ENCODE peak calls at places on chromosomes 2 and 18, in nine cellular contexts. H, R, V, I, K, E, Y, J and B are unnamed samples.

GRCh38 chr2:179428659-179429058 is 164.0 kb upstream of the SESTD1 start:
- DNase-seq in H (no peak), R (no peak), V (no peak), I (no peak), K (no peak), E (no peak), Y (no peak), J (no peak), B (no peak)

GRCh38 chr2:181106789-181107418 is 126.5 kb downstream of the UBE2E3 start:
- DNase-seq in H (no peak), R (no peak), V (no peak), I (peak; percentile 73), K (peak; percentile 7), E (no peak), Y (no peak), J (no peak), B (no peak)

GRCh38 chr2:205463626-205464025 is 218.7 kb upstream of the NRP2 start:
- DNase-seq in H (no peak), R (no peak), V (no peak), I (no peak), K (no peak), E (no peak), Y (no peak), J (no peak), B (no peak)

GRCh38 chr18:13267517-13267916 is 49.0 kb downstream of the LDLRAD4 start:
- DNase-seq in H (no peak), R (no peak), V (no peak), I (no peak), K (no peak), E (no peak), Y (no peak), J (no peak), B (no peak)

GRCh38 chr2:97718051-97718882 is 4.9 kb downstream of the ZAP70 start:
- DNase-seq in H (no peak), R (peak; percentile 58), V (no peak), I (no peak), K (no peak), E (no peak), Y (peak; percentile 39), J (peak; percentile 49), B (peak; percentile 25)

GRCh38 chr18:58392336-58393000 is 236.4 kb downstream of the ALPK2 start:
- DNase-seq in H (peak; percentile 7), R (no peak), V (no peak), I (no peak), K (no peak), E (no peak), Y (no peak), J (no peak), B (no peak)

GRCh38 chr18:44834867-44835469 is 154.3 kb downstream of the SETBP1 start:
- DNase-seq in H (no peak), R (no peak), V (no peak), I (no peak), K (no peak), E (no peak), Y (no peak), J (no peak), B (no peak)

GRCh38 chr2:62116983-62117382 is 78.9 kb upstream of the B3GNT2 start:
- DNase-seq in H (no peak), R (no peak), V (no peak), I (no peak), K (no peak), E (no peak), Y (no peak), J (no peak), B (no peak)

GRCh38 chr2:172113617-172114016 is 10.9 kb upstream of the DLX2 start:
- DNase-seq in H (no peak), R (no peak), V (no peak), I (no peak), K (no peak), E (peak; percentile 60), Y (no peak), J (no peak), B (no peak)
- TF ChIP-seq CTCF in H (no peak), R (no peak), V (peak; percentile 21), I (peak; percentile 67), K (peak; percentile 52), E (peak; percentile 81), Y (no peak), J (peak; percentile 16), B (peak; percentile 48)

GRCh38 chr2:219386532-219387280 is 1.0 kb downstream of the DNPEP start:
- DNase-seq in H (peak; percentile 32), R (no peak), V (no peak), I (no peak), K (no peak), E (no peak), Y (no peak), J (no peak), B (no peak)

GRCh38 chr2:219385958-219386520 is 1.7 kb downstream of the DNPEP start:
- DNase-seq in H (peak; percentile 38), R (no peak), V (no peak), I (no peak), K (no peak), E (no peak), Y (no peak), J (peak; percentile 41), B (no peak)

GRCh38 chr2:219388845-219389156 is 1.1 kb upstream of the DNPEP start:
- DNase-seq in H (no peak), R (no peak), V (no peak), I (no peak), K (no peak), E (no peak), Y (no peak), J (no peak), B (no peak)

GRCh38 chr2:219388127-219388844 is 574 bp upstream of the DNPEP start:
- DNase-seq in H (peak; percentile 99), R (peak; percentile 99), V (peak; percentile 98), I (peak; percentile 90), K (peak; percentile 76), E (peak; percentile 87), Y (peak; percentile 99), J (peak; percentile 100), B (peak; percentile 99)

DNA sequence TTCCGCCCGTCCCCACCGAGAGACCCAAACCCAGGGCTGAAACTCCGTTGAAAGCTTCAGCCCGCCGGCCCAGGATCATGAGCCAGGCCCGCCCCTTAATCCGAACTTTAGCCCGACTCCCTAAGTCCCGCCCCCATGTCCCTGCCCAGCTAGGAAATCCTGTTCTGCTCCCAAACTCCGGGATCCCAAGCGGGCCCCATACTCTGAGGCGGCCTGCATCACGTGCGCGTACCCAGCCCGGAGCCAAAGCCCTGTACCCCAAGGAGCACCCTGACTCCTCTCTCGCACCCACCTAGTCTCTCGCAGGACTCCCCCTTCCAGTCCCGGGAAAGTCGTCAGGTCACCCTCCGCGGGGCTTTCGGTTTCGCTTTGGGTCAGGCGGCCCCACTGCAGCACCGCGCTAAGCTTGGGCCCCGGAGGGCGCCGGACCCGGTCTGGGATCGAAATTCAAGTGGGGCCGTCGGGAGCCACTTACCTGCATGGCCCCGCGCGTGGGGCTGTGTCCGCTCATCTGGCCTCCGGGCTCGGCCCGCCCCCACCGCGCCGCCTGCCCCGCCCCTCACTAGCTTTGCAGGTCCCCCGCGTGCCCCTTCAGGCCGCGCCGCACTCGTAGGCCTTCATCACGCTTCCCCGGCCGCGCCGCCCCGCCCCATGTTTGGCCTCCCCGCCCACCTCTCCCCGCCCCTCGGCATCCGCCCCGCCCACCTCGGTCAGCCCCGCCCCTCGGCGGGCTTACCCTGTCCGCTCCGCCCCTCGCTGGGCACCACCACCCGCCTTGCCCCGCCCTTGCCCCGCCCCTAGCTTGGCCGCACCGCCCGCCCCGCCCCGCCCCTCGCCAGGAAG is at the start of gene DNPEP:
- DNase-seq in H (peak; percentile 96), R (peak; percentile 86), V (peak; percentile 83), I (peak; percentile 73), K (peak; percentile 76), E (peak; percentile 86), Y (peak; percentile 95), J (peak; percentile 99), B (peak; percentile 98)
- TF ChIP-seq POLR2A in H (peak; percentile 35), R (peak; percentile 77), V (peak; percentile 71), I (no peak), K (peak; percentile 17), E (peak; percentile 52), Y (no peak), J (no peak), B (peak; percentile 42)

DNA sequence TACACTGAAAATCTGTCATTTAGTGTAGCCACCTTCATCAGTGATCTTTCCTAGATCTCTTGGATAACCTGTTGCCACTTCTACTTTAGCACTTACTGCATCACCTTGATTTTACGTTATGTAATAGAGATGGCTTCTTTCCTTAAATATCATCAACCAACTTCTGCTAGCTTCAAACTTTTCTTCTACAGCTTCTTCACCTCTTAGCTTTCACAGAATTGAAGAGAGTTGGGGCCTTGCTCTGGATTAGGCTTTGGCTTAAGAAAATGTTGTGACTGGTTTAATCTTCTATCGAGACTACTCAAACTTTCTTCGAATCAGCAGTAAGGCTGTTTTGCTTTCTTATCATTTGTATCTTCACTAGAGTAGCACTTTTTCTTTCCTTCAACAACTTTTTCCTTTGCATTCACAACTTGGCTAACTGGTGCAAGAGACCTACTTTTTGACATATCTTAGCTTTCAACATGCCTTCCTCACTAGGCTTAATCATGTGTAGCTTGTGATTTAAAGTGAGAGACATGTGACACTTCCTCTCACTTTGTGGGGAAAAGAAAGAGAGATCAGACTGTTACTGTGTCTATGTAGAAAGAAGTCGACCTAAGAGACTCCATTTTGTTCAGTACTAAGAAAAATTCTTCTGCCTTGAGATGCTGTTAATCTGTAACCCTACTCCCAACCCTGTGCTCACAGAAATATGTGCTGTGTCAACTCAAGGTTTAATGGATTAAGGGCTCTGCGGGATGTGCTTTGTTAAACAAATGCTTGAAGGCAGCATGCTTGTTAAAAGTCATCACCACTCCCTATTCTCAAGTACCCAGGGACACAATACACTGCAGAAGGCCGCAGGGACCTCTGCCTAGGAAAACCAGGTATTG is 99.6 kb downstream of the ATL2 start:
- DNase-seq in H (no peak), R (no peak), V (no peak), I (no peak), K (no peak), E (peak; percentile 68), Y (no peak), J (no peak), B (no peak)
- H3K27ac ChIP-seq in H (no peak overlapping the region), R (no peak overlapping the region), V (peak overlapping the region; percentile 49), I (no peak overlapping the region), K (peak overlapping the region; percentile 45), E (no peak overlapping the region), Y (no peak overlapping the region), J (peak overlapping the region; percentile 52), B (no peak overlapping the region)

GRCh38 chr2:217824223-217824622 is 178.6 kb downstream of the TNS1 start:
- DNase-seq in H (no peak), R (no peak), V (no peak), I (no peak), K (no peak), E (no peak), Y (no peak), J (no peak), B (no peak)

GRCh38 chr2:217823626-217824025 is 179.2 kb downstream of the TNS1 start:
- DNase-seq in H (no peak), R (no peak), V (no peak), I (no peak), K (no peak), E (no peak), Y (no peak), J (no peak), B (peak; percentile 23)

GRCh38 chr2:217821536-217822147 is 181.2 kb downstream of the TNS1 start:
- DNase-seq in H (no peak), R (no peak), V (no peak), I (no peak), K (no peak), E (no peak), Y (no peak), J (no peak), B (peak; percentile 30)

GRCh38 chr2:217820904-217821303 is 181.9 kb downstream of the TNS1 start:
- DNase-seq in H (no peak), R (no peak), V (no peak), I (no peak), K (no peak), E (no peak), Y (no peak), J (no peak), B (peak; percentile 7)

DNA sequence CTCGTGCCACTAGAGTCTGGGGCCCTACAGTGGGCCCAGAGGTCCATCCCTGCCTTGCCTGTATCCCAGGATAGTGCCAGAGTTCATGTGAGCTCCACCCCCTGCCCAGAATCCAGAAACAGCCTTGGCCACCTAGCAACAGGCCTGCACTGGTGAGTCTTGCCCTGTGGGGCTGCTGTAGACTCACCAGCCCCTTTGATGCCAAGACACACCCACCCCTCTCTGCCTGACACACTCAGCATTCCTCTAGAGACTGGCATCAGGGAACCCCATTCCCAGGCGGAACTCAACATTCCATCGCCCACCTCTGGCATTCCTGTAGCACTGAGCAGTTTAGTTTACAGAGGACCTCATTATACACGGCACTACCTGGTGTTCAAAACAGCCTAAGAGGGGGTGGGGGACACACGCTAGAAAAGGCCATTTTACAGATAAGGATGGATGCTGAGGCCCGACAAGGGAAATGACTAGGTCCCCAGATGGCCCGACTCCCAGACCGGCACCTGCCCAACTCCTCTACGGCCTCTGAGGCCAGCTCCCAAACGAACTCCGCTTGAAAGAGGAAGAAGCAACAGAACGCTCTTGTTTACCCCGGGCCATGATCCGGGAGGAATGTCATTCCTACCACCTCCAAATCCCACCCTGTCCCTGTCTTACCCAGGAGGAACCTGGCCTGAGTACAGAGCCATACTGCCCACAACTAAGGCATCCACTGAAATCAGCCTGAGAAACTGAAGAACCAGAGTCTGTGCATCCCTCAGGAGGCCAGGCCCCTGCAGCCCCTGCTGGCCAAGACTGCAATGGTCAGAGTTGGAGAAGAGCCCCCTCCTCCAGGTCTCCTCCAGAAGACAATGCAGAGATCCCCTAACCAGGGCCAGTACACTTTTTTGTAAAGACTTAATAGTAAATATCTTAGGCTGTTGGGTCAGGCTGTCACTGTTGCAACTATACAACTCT is 180.2 kb downstream of the TNS1 start:
- DNase-seq in H (peak; percentile 65), R (no peak), V (no peak), I (no peak), K (no peak), E (no peak), Y (no peak), J (no peak), B (no peak)
- TF ChIP-seq CTCF in H (no peak), R (no peak), V (no peak), I (peak; percentile 7), K (no peak), E (no peak), Y (no peak), J (peak; percentile 7), B (no peak)